ENCODE peak calls at places on chromosomes 4 and X, in nine cellular contexts. O, W, V, B, J, F, S, Q and I are unnamed samples.

GRCh38 chr4:74230902-74231499 is 73.1 kb downstream of the MTHFD2L start:
- DNase-seq in O (no peak), W (no peak), V (no peak), B (peak; percentile 93), J (no peak), F (no peak), S (no peak), Q (peak; percentile 58), I (no peak)

GRCh38 chrX:18877472-18877871 is 106.4 kb downstream of the PHKA2 start:
- DNase-seq in O (no peak), W (no peak), V (no peak), B (peak; percentile 54), J (no peak), F (no peak), S (no peak), Q (no peak), I (no peak)

GRCh38 chrX:20514358-20514757 is 247.6 kb upstream of the RPS6KA3 start:
- DNase-seq in O (no peak), W (no peak), V (no peak), B (peak; percentile 69), J (no peak), F (no peak), S (no peak), Q (no peak), I (no peak)

GRCh38 chr4:37682701-37683401 is 3.3 kb downstream of the RELL1 start:
- DNase-seq in O (no peak), W (no peak), V (no peak), B (peak; percentile 17), J (no peak), F (peak; percentile 32), S (no peak), Q (peak; percentile 70), I (peak; percentile 28)

GRCh38 chr4:108917255-108917654 is 154.4 kb upstream of the ETNPPL start:
- DNase-seq in O (no peak), W (no peak), V (no peak), B (peak; percentile 41), J (no peak), F (no peak), S (no peak), Q (no peak), I (no peak)

GRCh38 chr4:55880652-55881280 is 27.3 kb downstream of the EXOC1 start:
- DNase-seq in O (no peak), W (no peak), V (no peak), B (peak; percentile 48), J (no peak), F (no peak), S (no peak), Q (no peak), I (no peak)

GRCh38 chr4:656651-657337 is 17.3 kb downstream of the ATP5ME start:
- DNase-seq in O (no peak), W (no peak), V (no peak), B (no peak), J (no peak), F (no peak), S (no peak), Q (no peak), I (no peak)

GRCh38 chr4:180086480-180087170 is 2156.6 kb upstream of the TENM3 start:
- DNase-seq in O (no peak), W (no peak), V (no peak), B (no peak), J (no peak), F (no peak), S (no peak), Q (no peak), I (no peak)

GRCh38 chr4:150598906-150599305 is 17.0 kb downstream of the MAB21L2 start:
- DNase-seq in O (no peak), W (no peak), V (no peak), B (no peak), J (no peak), F (no peak), S (no peak), Q (no peak), I (no peak)

GRCh38 chrX:39889704-39890103 is 208.1 kb downstream of the BCOR start:
- DNase-seq in O (no peak), W (no peak), V (no peak), B (no peak), J (no peak), F (no peak), S (no peak), Q (no peak), I (no peak)

GRCh38 chrX:131828482-131828881 is 194.6 kb upstream of the STK26 start:
- DNase-seq in O (no peak), W (no peak), V (no peak), B (no peak), J (no peak), F (no peak), S (no peak), Q (no peak), I (no peak)

GRCh38 chr4:3643518-3644433 is 111.6 kb upstream of the LRPAP1 start:
- DNase-seq in O (no peak), W (no peak), V (no peak), B (no peak), J (no peak), F (no peak), S (no peak), Q (no peak), I (no peak)

GRCh38 chr4:139223682-139224317 is 46.8 kb upstream of the ELF2 start:
- DNase-seq in O (no peak), W (no peak), V (peak; percentile 45), B (peak; percentile 91), J (no peak), F (no peak), S (no peak), Q (peak; percentile 56), I (no peak)

GRCh38 chr4:110587666-110588285 is 35.1 kb downstream of the PITX2 start:
- DNase-seq in O (no peak), W (no peak), V (no peak), B (no peak), J (no peak), F (no peak), S (no peak), Q (no peak), I (no peak)

GRCh38 chr4:110586137-110586850 is 36.6 kb downstream of the PITX2 start:
- DNase-seq in O (no peak), W (no peak), V (no peak), B (peak; percentile 70), J (no peak), F (peak; percentile 41), S (peak; percentile 2), Q (peak; percentile 8), I (peak; percentile 29)

DNA sequence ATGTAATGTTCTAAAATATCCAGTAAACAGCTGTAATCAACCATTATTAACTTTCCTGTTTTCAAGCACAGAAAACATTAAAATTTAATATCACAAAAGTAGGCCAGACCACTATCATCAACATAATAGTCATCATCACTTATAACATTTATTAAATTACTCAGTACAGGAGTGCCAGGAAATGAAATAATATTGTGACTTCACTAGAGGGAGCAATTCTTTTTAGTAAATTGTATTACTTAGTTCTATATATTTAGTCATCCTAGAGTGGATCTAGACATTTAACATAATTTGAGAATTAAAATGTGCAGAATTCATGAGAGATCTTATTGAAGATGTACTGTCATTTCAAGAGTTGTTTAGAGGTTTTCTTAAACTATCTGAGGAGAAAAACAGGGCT is 33.6 kb downstream of the PITX2 start:
- DNase-seq in O (no peak), W (no peak), V (no peak), B (no peak), J (no peak), F (no peak), S (no peak), Q (no peak), I (no peak)
- TF ChIP-seq CTCF in O (no peak), W (no peak), V (no peak), B (no peak), J (no peak), F (no peak), S (peak; percentile 18), Q (no peak), I (no peak)

DNA sequence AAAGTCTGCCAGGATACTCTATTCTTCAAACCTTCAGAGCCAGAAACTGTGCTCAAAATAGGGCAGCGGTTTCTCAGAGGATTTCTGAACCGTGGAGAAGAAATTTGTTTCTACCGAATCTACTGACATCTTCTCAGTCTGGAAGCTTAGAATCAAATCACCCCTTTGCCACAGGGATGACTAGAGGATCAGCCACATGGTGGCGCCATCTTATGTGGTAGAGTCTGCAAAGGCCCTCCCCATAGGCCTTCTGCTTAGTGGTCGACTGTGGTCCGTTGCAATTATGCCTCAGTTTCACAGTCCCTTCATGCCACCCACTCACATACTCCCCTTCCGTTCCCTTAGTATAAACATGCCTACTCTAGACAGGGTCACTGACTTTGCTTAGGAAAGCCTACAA is 680.7 kb upstream of the SPANXN1 start:
- DNase-seq in O (peak; percentile 18), W (no peak), V (no peak), B (no peak), J (peak; percentile 1), F (no peak), S (no peak), Q (no peak), I (no peak)
- TF ChIP-seq CTCF in O (no peak), W (peak; percentile 60), V (no peak), B (no peak), J (no peak), F (no peak), S (no peak), Q (no peak), I (no peak)

DNA sequence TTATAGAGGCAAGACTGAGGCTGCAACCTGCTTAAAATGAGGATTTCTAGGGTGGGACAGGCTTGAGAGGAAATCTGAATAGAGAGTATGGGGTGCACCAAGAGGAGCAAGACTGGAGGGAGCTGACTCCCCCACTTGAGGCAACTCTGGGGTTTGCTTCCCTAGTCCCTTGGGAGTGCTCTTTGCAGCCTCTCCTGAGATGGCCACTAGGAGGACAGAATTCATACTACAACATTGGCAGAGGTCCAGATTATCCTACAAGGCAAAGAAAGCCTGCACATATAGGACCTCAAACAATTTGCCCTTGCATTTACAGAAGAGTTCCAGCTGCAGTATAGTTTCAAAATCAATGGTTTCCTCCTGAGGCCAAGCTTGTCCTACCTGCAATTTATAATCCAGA is 830.9 kb downstream of the TECRL start:
- DNase-seq in O (no peak), W (no peak), V (no peak), B (peak; percentile 1), J (no peak), F (no peak), S (no peak), Q (no peak), I (no peak)
- TF ChIP-seq CTCF in O (no peak), W (no peak), V (no peak), B (no peak), J (no peak), F (no peak), S (no peak), Q (no peak), I (no peak)

DNA sequence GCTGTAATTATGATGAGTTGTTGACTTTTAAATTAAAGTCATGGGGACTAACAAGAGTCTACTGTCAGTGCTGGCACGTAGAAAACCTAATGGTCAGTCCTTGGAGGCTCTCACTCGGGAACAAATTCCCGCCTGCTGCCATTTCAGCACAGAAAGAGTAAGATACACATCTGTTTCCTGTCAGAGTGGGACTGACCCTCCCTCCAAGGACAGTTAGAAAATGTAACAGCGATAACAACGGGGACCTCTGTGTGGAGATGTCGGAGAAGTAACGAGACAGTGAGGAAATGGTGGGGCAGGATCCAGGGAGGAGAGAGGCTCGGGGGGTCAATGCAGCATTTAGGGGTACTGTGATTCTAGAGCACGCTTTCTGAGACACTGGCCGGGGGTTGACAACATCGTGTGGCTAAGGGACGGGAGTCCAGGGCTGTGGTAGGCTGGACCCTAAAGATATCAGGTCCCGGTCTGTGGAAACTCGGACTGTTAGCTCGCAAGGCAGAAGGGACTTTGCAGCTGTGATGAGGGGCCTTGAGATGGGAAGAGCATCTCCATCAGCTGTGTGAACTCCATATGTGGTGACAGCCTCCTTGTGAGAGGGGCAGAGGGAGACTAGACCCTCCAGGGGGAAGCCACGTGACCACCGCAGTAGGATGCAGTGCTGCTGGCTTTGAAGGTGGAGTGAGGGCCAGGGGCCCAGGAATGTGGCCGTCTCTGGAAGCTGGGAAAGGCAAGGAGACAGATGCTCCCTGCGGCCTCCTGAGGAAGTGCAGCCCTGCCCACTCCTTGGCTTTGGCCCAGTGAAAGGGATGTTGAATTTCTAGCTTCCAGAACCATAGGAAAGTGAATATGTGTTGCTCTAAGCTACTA is 35.8 kb upstream of the SORCS2 start:
- DNase-seq in O (peak; percentile 11), W (no peak), V (peak; percentile 5), B (no peak), J (peak; percentile 60), F (no peak), S (no peak), Q (no peak), I (no peak)
- TF ChIP-seq CTCF in O (peak; percentile 42), W (peak; percentile 77), V (peak; percentile 54), B (peak; percentile 59), J (peak; percentile 69), F (no peak), S (peak; percentile 77), Q (peak; percentile 26), I (no peak)